ENCODE peak calls at places on chromosome 15, in nine cellular contexts. One of them, this sample, is unnamed.

GRCh38 chr15:57522148-57522547 is 69.6 kb upstream of the MYZAP start:
- DNase-seq in neural progenitor cell: no peak
- DNase-seq in OCI-LY7: no peak
- DNase-seq in fibroblast of lung: no peak
- DNase-seq in K562: no peak
- DNase-seq in PC-3: peak; percentile 26
- DNase-seq in IMR-90: no peak
- DNase-seq in astrocyte: no peak
- DNase-seq in HepG2: no peak
- DNase-seq in this sample: no peak

GRCh38 chr15:51736646-51737537 is 563 bp downstream of the LYSMD2 start:
- DNase-seq in fibroblast of lung: peak; percentile 20
- DNase-seq in astrocyte: no peak
- DNase-seq in PC-3: peak; percentile 32
- DNase-seq in OCI-LY7: no peak
- DNase-seq in neural progenitor cell: peak; percentile 55
- DNase-seq in IMR-90: no peak
- DNase-seq in K562: peak; percentile 77
- DNase-seq in HepG2: no peak
- DNase-seq in this sample: no peak

GRCh38 chr15:92079647-92080255 is 226.2 kb downstream of the SLCO3A1 start:
- DNase-seq in PC-3: no peak
- DNase-seq in HepG2: no peak
- DNase-seq in neural progenitor cell: no peak
- DNase-seq in fibroblast of lung: no peak
- DNase-seq in astrocyte: no peak
- DNase-seq in OCI-LY7: no peak
- DNase-seq in IMR-90: no peak
- DNase-seq in K562: no peak
- DNase-seq in this sample: no peak

GRCh38 chr15:74995779-74996765 is 709 bp downstream of the SCAMP5 start:
- DNase-seq in PC-3: no peak
- DNase-seq in fibroblast of lung: no peak
- DNase-seq in HepG2: peak; percentile 50
- DNase-seq in OCI-LY7: no peak
- DNase-seq in astrocyte: no peak
- DNase-seq in IMR-90: no peak
- DNase-seq in K562: no peak
- DNase-seq in neural progenitor cell: peak; percentile 66
- DNase-seq in this sample: no peak

GRCh38 chr15:77138167-77138522 is 67.2 kb upstream of the TSPAN3 start:
- DNase-seq in astrocyte: no peak
- DNase-seq in fibroblast of lung: peak; percentile 13
- DNase-seq in IMR-90: peak; percentile 73
- DNase-seq in OCI-LY7: no peak
- DNase-seq in K562: no peak
- DNase-seq in neural progenitor cell: no peak
- DNase-seq in HepG2: no peak
- DNase-seq in PC-3: peak; percentile 41
- DNase-seq in this sample: no peak

GRCh38 chr15:64138542-64138941 is 13.0 kb upstream of the SNX22 start:
- DNase-seq in IMR-90: no peak
- DNase-seq in fibroblast of lung: no peak
- DNase-seq in OCI-LY7: no peak
- DNase-seq in K562: no peak
- DNase-seq in astrocyte: no peak
- DNase-seq in PC-3: no peak
- DNase-seq in HepG2: no peak
- DNase-seq in neural progenitor cell: no peak
- DNase-seq in this sample: no peak

GRCh38 chr15:42012241-42012640 is 8.6 kb downstream of the PLA2G4E start:
- DNase-seq in HepG2: peak; percentile 19
- DNase-seq in K562: no peak
- DNase-seq in OCI-LY7: no peak
- DNase-seq in IMR-90: no peak
- DNase-seq in astrocyte: no peak
- DNase-seq in PC-3: no peak
- DNase-seq in fibroblast of lung: no peak
- DNase-seq in neural progenitor cell: no peak
- DNase-seq in this sample: no peak

GRCh38 chr15:97502038-97502437 is 458.5 kb upstream of the ARRDC4 start:
- DNase-seq in IMR-90: no peak
- DNase-seq in K562: no peak
- DNase-seq in neural progenitor cell: no peak
- DNase-seq in OCI-LY7: no peak
- DNase-seq in HepG2: no peak
- DNase-seq in fibroblast of lung: peak; percentile 27
- DNase-seq in astrocyte: peak; percentile 11
- DNase-seq in PC-3: no peak
- DNase-seq in this sample: no peak

GRCh38 chr15:89654847-89655805 is at the start of gene KIF7:
- DNase-seq in neural progenitor cell: peak; percentile 91
- DNase-seq in astrocyte: peak; percentile 33
- DNase-seq in OCI-LY7: no peak
- DNase-seq in K562: peak; percentile 87
- DNase-seq in IMR-90: peak; percentile 47
- DNase-seq in fibroblast of lung: peak; percentile 61
- DNase-seq in PC-3: peak; percentile 62
- DNase-seq in HepG2: peak; percentile 32
- DNase-seq in this sample: peak; percentile 44

GRCh38 chr15:61342390-61342789 is 113.3 kb upstream of the RORA start:
- DNase-seq in fibroblast of lung: no peak
- DNase-seq in IMR-90: no peak
- DNase-seq in HepG2: no peak
- DNase-seq in K562: no peak
- DNase-seq in neural progenitor cell: no peak
- DNase-seq in OCI-LY7: no peak
- DNase-seq in astrocyte: no peak
- DNase-seq in PC-3: no peak
- DNase-seq in this sample: no peak

GRCh38 chr15:63339006-63339766 is 42.5 kb downstream of the CA12 start:
- DNase-seq in fibroblast of lung: peak; percentile 38
- DNase-seq in neural progenitor cell: no peak
- DNase-seq in K562: no peak
- DNase-seq in PC-3: no peak
- DNase-seq in astrocyte: no peak
- DNase-seq in IMR-90: peak; percentile 59
- DNase-seq in HepG2: no peak
- DNase-seq in OCI-LY7: no peak
- DNase-seq in this sample: no peak

DNA sequence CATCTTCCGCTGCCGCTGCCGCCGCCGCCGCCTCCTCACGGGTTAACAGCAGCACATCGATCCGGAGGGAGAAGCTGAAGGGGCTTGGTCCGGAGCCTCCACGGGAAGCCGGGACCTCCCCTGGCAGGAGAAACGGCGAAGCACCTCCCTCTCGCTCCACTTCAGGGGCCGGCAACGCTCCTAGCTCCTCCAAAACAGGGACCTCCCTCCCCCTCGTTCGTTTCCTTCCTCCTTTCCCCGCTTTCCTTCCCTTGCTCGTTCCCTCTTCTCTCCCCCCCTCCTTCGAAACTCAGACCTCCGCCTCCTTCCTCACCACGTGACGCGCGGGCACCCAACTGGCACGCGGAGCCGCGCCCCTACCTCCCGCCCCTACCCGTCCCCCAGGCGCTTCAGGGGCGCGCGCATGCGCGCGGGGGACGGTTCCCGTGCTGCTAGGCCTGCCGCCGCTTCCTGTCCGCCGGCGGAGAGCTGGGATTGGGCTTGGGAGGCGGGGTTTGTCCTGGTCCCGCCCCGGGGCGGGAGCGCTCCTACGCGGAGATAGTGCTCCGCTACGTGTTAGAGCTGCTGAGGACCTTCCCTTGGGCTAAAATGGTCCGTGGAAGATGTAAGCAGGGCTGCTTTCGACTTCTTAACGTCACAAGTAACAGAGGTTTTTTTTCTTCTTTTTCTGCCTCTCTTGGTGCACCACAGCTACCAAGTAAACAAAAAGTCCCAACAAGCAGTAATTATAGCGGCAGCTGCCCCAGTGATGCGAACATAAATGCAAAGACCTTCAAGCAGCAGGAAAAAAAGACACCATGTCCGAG is at the start of gene ADAM10:
- DNase-seq in OCI-LY7: peak; percentile 99
- DNase-seq in PC-3: peak; percentile 98
- DNase-seq in IMR-90: peak; percentile 99
- DNase-seq in K562: peak; percentile 99
- DNase-seq in fibroblast of lung: peak; percentile 99
- DNase-seq in neural progenitor cell: peak; percentile 100
- DNase-seq in astrocyte: peak; percentile 96
- DNase-seq in HepG2: peak; percentile 95
- DNase-seq in this sample: peak; percentile 89
- H2AFZ ChIP-seq in OCI-LY7: peak within 1 kb of the TSS; percentile 98
- H2AFZ ChIP-seq in PC-3: peak within 1 kb of the TSS; percentile 87
- H2AFZ ChIP-seq in IMR-90: peak within 1 kb of the TSS; percentile 97
- H2AFZ ChIP-seq in K562: peak within 1 kb of the TSS; percentile 93
- H2AFZ ChIP-seq in fibroblast of lung: peak within 1 kb of the TSS; percentile 83
- H2AFZ ChIP-seq in neural progenitor cell: peak within 1 kb of the TSS; percentile 89
- H2AFZ ChIP-seq in astrocyte: peak within 1 kb of the TSS; percentile 92
- H2AFZ ChIP-seq in HepG2: peak within 1 kb of the TSS; percentile 99
- H2AFZ ChIP-seq in this sample: peak within 1 kb of the TSS; percentile 91

GRCh38 chr15:26981492-26981891 is 10.5 kb downstream of the GABRG3 start:
- DNase-seq in K562: no peak
- DNase-seq in HepG2: no peak
- DNase-seq in IMR-90: no peak
- DNase-seq in OCI-LY7: no peak
- DNase-seq in PC-3: no peak
- DNase-seq in astrocyte: no peak
- DNase-seq in fibroblast of lung: no peak
- DNase-seq in neural progenitor cell: no peak
- DNase-seq in this sample: no peak

GRCh38 chr15:26985050-26985449 is 14.1 kb downstream of the GABRG3 start:
- DNase-seq in HepG2: no peak
- DNase-seq in IMR-90: no peak
- DNase-seq in astrocyte: no peak
- DNase-seq in neural progenitor cell: no peak
- DNase-seq in fibroblast of lung: no peak
- DNase-seq in OCI-LY7: no peak
- DNase-seq in K562: no peak
- DNase-seq in PC-3: no peak
- DNase-seq in this sample: no peak

DNA sequence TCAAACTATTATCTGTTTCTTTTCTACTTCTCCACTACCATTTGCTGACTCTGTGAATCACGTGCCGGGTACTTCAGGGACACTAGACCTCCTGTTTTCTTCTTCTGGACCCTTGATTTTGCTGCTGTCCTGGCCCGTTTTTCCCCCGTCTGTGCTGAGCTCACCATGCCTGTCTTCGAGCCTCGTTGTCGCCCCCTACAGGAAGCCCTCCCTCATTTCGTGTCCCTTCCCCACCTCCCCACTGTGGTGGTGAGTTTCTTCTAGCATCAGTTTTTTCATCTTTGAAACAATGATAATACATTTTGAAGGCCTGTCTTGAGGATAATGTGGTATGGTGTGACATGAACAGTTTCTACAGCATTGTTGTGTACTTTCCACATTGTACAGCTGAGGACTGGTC is 12.8 kb downstream of the GABRG3 start:
- DNase-seq in PC-3: no peak
- DNase-seq in fibroblast of lung: no peak
- DNase-seq in K562: peak; percentile 42
- DNase-seq in IMR-90: no peak
- DNase-seq in OCI-LY7: no peak
- DNase-seq in astrocyte: no peak
- DNase-seq in HepG2: no peak
- DNase-seq in neural progenitor cell: no peak
- DNase-seq in this sample: no peak
- TF ChIP-seq CTCF in PC-3: peak; percentile 30
- TF ChIP-seq CTCF in fibroblast of lung: no peak
- TF ChIP-seq CTCF in K562: peak; percentile 49
- TF ChIP-seq CTCF in IMR-90: no peak
- TF ChIP-seq CTCF in OCI-LY7: peak; percentile 71
- TF ChIP-seq CTCF in astrocyte: no peak
- TF ChIP-seq CTCF in HepG2: no peak
- TF ChIP-seq CTCF in neural progenitor cell: peak; percentile 41
- TF ChIP-seq CTCF in this sample: peak; percentile 27

DNA sequence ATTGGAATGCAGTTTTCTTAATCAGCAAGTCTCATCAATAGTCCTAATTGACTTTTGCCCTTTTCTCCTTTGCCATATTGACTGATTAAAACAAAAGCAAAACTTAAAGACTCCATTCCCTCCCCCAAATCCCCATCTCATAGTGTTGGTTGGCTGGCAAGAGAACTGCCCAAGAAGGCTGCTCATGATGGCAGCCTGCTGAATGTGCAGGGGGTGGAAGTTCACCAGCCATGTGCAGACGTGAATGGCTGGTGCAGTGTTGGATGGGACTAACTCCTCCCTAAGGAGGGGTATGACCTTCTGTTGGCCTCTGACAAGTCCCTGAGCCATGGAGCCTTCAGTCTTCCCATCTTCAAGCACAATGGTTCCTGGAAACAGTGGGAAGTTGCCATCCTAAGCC is 7.0 kb downstream of the SMAD3 start:
- DNase-seq in K562: no peak
- DNase-seq in HepG2: no peak
- DNase-seq in IMR-90: peak; percentile 33
- DNase-seq in astrocyte: no peak
- DNase-seq in PC-3: no peak
- DNase-seq in OCI-LY7: no peak
- DNase-seq in neural progenitor cell: no peak
- DNase-seq in fibroblast of lung: no peak
- DNase-seq in this sample: no peak
- H3K4me3 ChIP-seq in K562: no peak overlapping the region
- H3K4me3 ChIP-seq in HepG2: no peak overlapping the region
- H3K4me3 ChIP-seq in IMR-90: no peak overlapping the region
- H3K4me3 ChIP-seq in astrocyte: no peak overlapping the region
- H3K4me3 ChIP-seq in PC-3: no peak overlapping the region
- H3K4me3 ChIP-seq in OCI-LY7: no peak overlapping the region
- H3K4me3 ChIP-seq in neural progenitor cell: no peak overlapping the region
- H3K4me3 ChIP-seq in fibroblast of lung: no peak overlapping the region
- H3K4me3 ChIP-seq in this sample: no peak overlapping the region

GRCh38 chr15:69793783-69794451 is 303.8 kb downstream of the TLE3 start:
- DNase-seq in fibroblast of lung: no peak
- DNase-seq in PC-3: no peak
- DNase-seq in neural progenitor cell: no peak
- DNase-seq in OCI-LY7: no peak
- DNase-seq in K562: no peak
- DNase-seq in IMR-90: no peak
- DNase-seq in HepG2: no peak
- DNase-seq in astrocyte: no peak
- DNase-seq in this sample: no peak
- H2AFZ ChIP-seq in fibroblast of lung: no peak overlapping the region
- H2AFZ ChIP-seq in PC-3: no peak overlapping the region
- H2AFZ ChIP-seq in neural progenitor cell: no peak overlapping the region
- H2AFZ ChIP-seq in OCI-LY7: no peak overlapping the region
- H2AFZ ChIP-seq in K562: no peak overlapping the region
- H2AFZ ChIP-seq in IMR-90: no peak overlapping the region
- H2AFZ ChIP-seq in HepG2: no peak overlapping the region
- H2AFZ ChIP-seq in astrocyte: no peak overlapping the region
- H2AFZ ChIP-seq in this sample: no peak overlapping the region